ENCODE peak calls at places on chromosomes 3 and 15, in ten cellular contexts. G is NCI-H1092; X is AML-193; I is activated CD8-positive, alpha-beta memory T cell treated with anti-CD3 and anti-CD28 coated beads for 48 hours; E is astrocyte; R is GM06990; F is nucleus accumbens; T is HCEC 1CT; P is M059J; M is amniotic epithelial cell. S is an unnamed sample.
A peak's percentile ranks its signal among the peaks of the same experiment; 100 is the strongest.

GRCh38 chr3:143207338-143207961 is 87.9 kb downstream of the CHST2 start:
- DNase-seq in M (peak; percentile 64), X (peak; percentile 76), F (no peak), T (peak; percentile 61), G (no peak), I (no peak), R (peak; percentile 80), E (peak; percentile 88), P (peak; percentile 78), S (no peak)

GRCh38 chr3:193902557-193903256 is 233.2 kb upstream of the HES1 start:
- DNase-seq in I (no peak), G (peak; percentile 41), M (no peak), T (no peak), X (no peak), R (no peak), E (no peak), F (no peak), P (no peak), S (no peak)

GRCh38 chr15:48566669-48567068 is 78.8 kb downstream of the FBN1 start:
- DNase-seq in G (no peak), M (peak; percentile 72), R (no peak), P (peak; percentile 43), X (no peak), I (no peak), E (peak; percentile 72), F (no peak), T (peak; percentile 79), S (no peak)

GRCh38 chr3:29202368-29202767 is 78.5 kb upstream of the RBMS3 start:
- DNase-seq in T (peak; percentile 91), I (no peak), E (peak; percentile 54), R (no peak), F (no peak), M (peak; percentile 26), G (no peak), X (no peak), P (peak; percentile 19), S (no peak)

GRCh38 chr3:24481193-24481592 is 13.5 kb downstream of the THRB start:
- DNase-seq in F (no peak), X (no peak), I (no peak), E (no peak), M (no peak), P (no peak), R (no peak), T (no peak), G (no peak), S (no peak)

GRCh38 chr15:64597469-64597806 is 137.1 kb downstream of the ZNF609 start:
- DNase-seq in P (no peak), F (no peak), T (no peak), X (no peak), M (no peak), R (no peak), E (no peak), I (no peak), G (peak; percentile 28), S (peak; percentile 66)

GRCh38 chr15:66072616-66073361 is 180.8 kb downstream of the MEGF11 start:
- DNase-seq in M (peak; percentile 37), T (peak; percentile 6), E (peak; percentile 14), F (no peak), R (no peak), I (no peak), G (no peak), P (peak; percentile 87), X (no peak), S (no peak)

GRCh38 chr15:89203705-89204273 is 17.6 kb downstream of the RLBP1 start:
- DNase-seq in M (no peak), P (peak; percentile 18), F (no peak), I (no peak), R (no peak), G (no peak), X (no peak), T (no peak), E (no peak), S (no peak)

GRCh38 chr3:132289311-132289710 is 27.9 kb upstream of the ACP3 start:
- DNase-seq in E (no peak), M (no peak), G (no peak), X (no peak), T (peak; percentile 80), F (no peak), R (no peak), P (no peak), I (no peak), S (no peak)

GRCh38 chr3:55668359-55668758 is 181.3 kb upstream of the WNT5A start:
- DNase-seq in I (no peak), X (no peak), F (no peak), E (peak; percentile 52), R (no peak), M (peak; percentile 52), P (peak; percentile 70), T (no peak), G (no peak), S (no peak)

GRCh38 chr3:67090472-67090871 is 92.4 kb downstream of the KBTBD8 start:
- DNase-seq in M (peak; percentile 62), X (no peak), F (no peak), G (no peak), P (peak; percentile 78), R (no peak), T (peak; percentile 85), I (no peak), E (peak; percentile 44), S (no peak)

GRCh38 chr3:197031315-197032285 is 2.0 kb upstream of the MELTF start:
- DNase-seq in F (no peak), R (peak; percentile 58), T (peak; percentile 84), X (no peak), I (no peak), G (no peak), E (peak; percentile 98), M (peak; percentile 100), P (peak; percentile 100), S (no peak)

S was measured in midbrain.